ENCODE peak calls at places on chromosome 16, in eight cellular contexts. V, A, N, S, O, G, L and X are unnamed samples.

GRCh38 chr16:15498427-15499175 is 64.2 kb downstream of the BMERB1 start:
- DNase-seq in V (peak; percentile 9), A (no peak), N (no peak), S (peak; percentile 41), O (peak; percentile 62), G (no peak), L (no peak), X (no peak)

GRCh38 chr16:20884240-20884556 is 16.0 kb downstream of the DCUN1D3 start:
- DNase-seq in V (peak; percentile 51), A (peak; percentile 15), N (peak; percentile 51), S (no peak), O (peak; percentile 91), G (no peak), L (no peak), X (no peak)

GRCh38 chr16:4214215-4214621 is 27.7 kb downstream of the SRL start:
- DNase-seq in V (peak; percentile 72), A (peak; percentile 98), N (peak; percentile 76), S (no peak), O (peak; percentile 82), G (peak; percentile 52), L (no peak), X (no peak)

GRCh38 chr16:10343124-10343760 is 42.6 kb upstream of the ATF7IP2 start:
- DNase-seq in V (no peak), A (no peak), N (peak; percentile 25), S (no peak), O (no peak), G (no peak), L (peak; percentile 64), X (no peak)

GRCh38 chr16:66898933-66899309 is 18.6 kb downstream of the PDP2 start:
- DNase-seq in V (no peak), A (no peak), N (no peak), S (no peak), O (no peak), G (no peak), L (no peak), X (no peak)

GRCh38 chr16:64356267-64356666 is 765.6 kb downstream of the CDH11 start:
- DNase-seq in V (peak; percentile 75), A (peak; percentile 74), N (peak; percentile 50), S (no peak), O (peak; percentile 87), G (no peak), L (no peak), X (no peak)

GRCh38 chr16:2811703-2812471 is 5.2 kb upstream of the PRSS21 start:
- DNase-seq in V (no peak), A (peak; percentile 73), N (no peak), S (no peak), O (no peak), G (peak; percentile 25), L (peak; percentile 52), X (no peak)

GRCh38 chr16:6081320-6081976 is 983.9 kb upstream of the EEF2KMT start:
- DNase-seq in V (peak; percentile 6), A (no peak), N (peak; percentile 46), S (peak; percentile 70), O (no peak), G (peak; percentile 27), L (peak; percentile 60), X (peak; percentile 36)

GRCh38 chr16:12458591-12459400 is 344.9 kb downstream of the CPPED1 start:
- DNase-seq in V (no peak), A (no peak), N (no peak), S (no peak), O (no peak), G (no peak), L (no peak), X (peak; percentile 15)

GRCh38 chr16:46746821-46747776 is 1.0 kb downstream of the MYLK3 start:
- DNase-seq in V (no peak), A (peak; percentile 52), N (no peak), S (peak; percentile 16), O (no peak), G (no peak), L (peak; percentile 8), X (no peak)

GRCh38 chr16:11312718-11313492 is 31.8 kb upstream of the PRM1 start:
- DNase-seq in V (peak; percentile 36), A (peak; percentile 55), N (peak; percentile 59), S (peak; percentile 78), O (no peak), G (peak; percentile 84), L (peak; percentile 68), X (no peak)

GRCh38 chr16:57748596-57748995 is 13.0 kb downstream of the KATNB1 start:
- DNase-seq in V (no peak), A (no peak), N (no peak), S (no peak), O (no peak), G (no peak), L (no peak), X (no peak)

GRCh38 chr16:1941162-1941923 is 1.7 kb downstream of the MSRB1 start:
- DNase-seq in V (no peak), A (peak; percentile 78), N (no peak), S (peak; percentile 78), O (peak; percentile 33), G (no peak), L (no peak), X (peak; percentile 35)

GRCh38 chr16:25108054-25108453 is 3.5 kb upstream of the LCMT1 start:
- DNase-seq in V (peak; percentile 29), A (no peak), N (no peak), S (peak; percentile 50), O (no peak), G (peak; percentile 12), L (peak; percentile 60), X (peak; percentile 73)

GRCh38 chr16:4032768-4033167 is 83.5 kb downstream of the ADCY9 start:
- DNase-seq in V (no peak), A (peak; percentile 86), N (no peak), S (no peak), O (peak; percentile 34), G (no peak), L (no peak), X (peak; percentile 31)

GRCh38 chr16:79599256-79599836 is 1.2 kb downstream of the MAF start:
- DNase-seq in V (no peak), A (peak; percentile 91), N (peak; percentile 37), S (peak; percentile 45), O (peak; percentile 24), G (no peak), L (no peak), X (no peak)
- H2AFZ ChIP-seq in V (no peak overlapping the region), A (peak overlapping the region; percentile 33), N (no peak overlapping the region), S (peak overlapping the region; percentile 24), O (peak overlapping the region; percentile 0), G (no peak overlapping the region), L (no peak overlapping the region), X (no peak overlapping the region)

GRCh38 chr16:81515281-81515680 is 70.7 kb downstream of the CMIP start:
- DNase-seq in V (no peak), A (peak; percentile 11), N (no peak), S (no peak), O (no peak), G (no peak), L (no peak), X (no peak)

GRCh38 chr16:81514568-81515258 is 70.1 kb downstream of the CMIP start:
- DNase-seq in V (no peak), A (no peak), N (no peak), S (no peak), O (no peak), G (no peak), L (no peak), X (no peak)

GRCh38 chr16:81514041-81514559 is 69.5 kb downstream of the CMIP start:
- DNase-seq in V (no peak), A (peak; percentile 68), N (no peak), S (no peak), O (no peak), G (no peak), L (peak; percentile 57), X (peak; percentile 40)

GRCh38 chr16:81511371-81511770 is 66.8 kb downstream of the CMIP start:
- DNase-seq in V (peak; percentile 94), A (peak; percentile 85), N (no peak), S (no peak), O (peak; percentile 23), G (no peak), L (no peak), X (no peak)

DNA sequence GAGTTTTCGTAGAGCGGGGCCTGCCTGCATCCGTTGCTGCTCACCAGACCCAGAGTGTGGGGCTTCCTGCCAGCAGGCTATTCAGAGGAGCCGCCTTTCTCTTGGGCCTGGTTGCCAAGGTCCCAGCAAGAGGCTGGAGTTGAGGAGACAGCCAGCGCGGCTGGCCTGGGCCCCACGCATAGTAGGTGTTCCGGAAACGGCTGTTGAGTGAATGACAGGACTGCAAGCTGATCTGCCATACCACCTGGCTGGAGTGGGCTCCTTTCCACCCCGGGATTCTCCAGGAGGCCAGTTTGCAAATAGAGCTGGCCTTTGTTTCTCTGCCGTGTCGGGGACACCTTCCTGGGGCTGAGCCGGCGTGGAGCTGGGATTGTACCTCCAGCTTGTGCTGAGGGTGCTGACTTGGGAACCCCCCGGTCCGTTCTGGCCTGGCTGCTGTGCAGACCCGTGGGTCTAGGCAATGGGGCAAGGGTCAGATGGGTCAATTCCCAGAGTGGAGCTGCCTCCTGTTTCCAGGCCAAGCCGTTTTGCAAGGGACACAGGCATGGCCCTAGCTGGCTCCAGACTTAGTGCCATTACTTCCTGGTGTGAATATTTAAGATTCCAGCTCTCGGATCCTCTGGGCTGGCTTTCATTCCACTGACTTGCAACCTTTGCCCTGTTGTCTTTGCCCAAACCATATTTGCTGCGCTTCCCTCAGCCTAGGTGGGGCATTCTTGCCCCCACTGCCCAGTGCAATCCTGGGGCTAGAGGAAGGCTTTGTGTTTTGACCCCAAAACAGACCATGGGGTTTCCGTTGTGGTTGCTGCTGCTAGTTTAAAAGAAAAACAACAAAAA is 68.8 kb downstream of the CMIP start:
- DNase-seq in V (no peak), A (peak; percentile 88), N (no peak), S (peak; percentile 68), O (peak; percentile 52), G (peak; percentile 61), L (no peak), X (no peak)
- H3K4me1 ChIP-seq in V (peaks cover 54% of the 10 kb centered on the region), A (peaks cover 33% of the 10 kb centered on the region), N (peaks cover 9% of the 10 kb centered on the region), S (peaks cover 19% of the 10 kb centered on the region), O (peaks cover 14% of the 10 kb centered on the region), G (peaks cover 67% of the 10 kb centered on the region), L (peaks cover 26% of the 10 kb centered on the region), X (peaks cover 28% of the 10 kb centered on the region)

DNA sequence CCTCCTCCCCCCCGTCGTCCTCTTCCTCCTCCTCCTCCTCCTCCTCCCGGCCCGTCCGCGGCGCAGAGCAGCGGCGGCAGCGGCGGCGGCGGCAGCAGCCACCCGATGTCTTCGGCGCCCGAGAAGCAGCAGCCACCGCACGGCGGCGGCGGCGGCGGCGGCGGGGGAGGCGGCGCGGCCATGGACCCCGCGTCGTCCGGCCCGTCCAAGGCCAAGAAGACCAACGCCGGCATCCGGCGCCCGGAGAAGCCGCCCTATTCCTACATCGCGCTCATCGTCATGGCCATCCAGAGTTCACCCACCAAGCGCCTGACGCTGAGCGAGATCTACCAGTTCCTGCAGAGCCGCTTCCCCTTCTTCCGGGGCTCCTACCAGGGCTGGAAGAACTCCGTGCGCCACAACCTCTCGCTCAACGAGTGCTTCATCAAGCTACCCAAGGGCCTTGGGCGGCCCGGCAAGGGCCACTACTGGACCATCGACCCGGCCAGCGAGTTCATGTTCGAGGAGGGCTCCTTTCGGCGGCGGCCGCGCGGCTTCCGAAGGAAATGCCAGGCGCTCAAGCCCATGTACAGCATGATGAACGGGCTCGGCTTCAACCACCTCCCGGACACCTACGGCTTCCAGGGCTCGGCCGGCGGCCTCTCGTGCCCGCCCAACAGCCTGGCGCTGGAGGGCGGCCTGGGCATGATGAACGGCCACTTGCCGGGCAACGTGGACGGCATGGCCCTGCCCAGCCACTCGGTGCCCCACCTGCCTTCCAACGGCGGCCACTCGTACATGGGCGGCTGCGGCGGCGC is at the start of gene FOXF1:
- DNase-seq in V (no peak), A (peak; percentile 93), N (no peak), S (peak; percentile 64), O (peak; percentile 81), G (no peak), L (no peak), X (no peak)
- H2AFZ ChIP-seq in V (peak within 1 kb of the TSS; percentile 62), A (peak within 1 kb of the TSS; percentile 35), N (peak within 1 kb of the TSS; percentile 10), S (peak within 1 kb of the TSS; percentile 72), O (no peak within 1 kb of the TSS), G (no peak within 1 kb of the TSS), L (no peak within 1 kb of the TSS), X (no peak within 1 kb of the TSS)

GRCh38 chr16:86368261-86368660 is 142.1 kb upstream of the FOXF1 start:
- DNase-seq in V (no peak), A (no peak), N (no peak), S (no peak), O (no peak), G (no peak), L (no peak), X (no peak)
- H3K4me1 ChIP-seq in V (no peaks in the 10 kb centered on the region), A (no peaks in the 10 kb centered on the region), N (peaks cover 13% of the 10 kb centered on the region), S (peaks cover 18% of the 10 kb centered on the region), O (peaks cover 18% of the 10 kb centered on the region), G (no peaks in the 10 kb centered on the region), L (no peaks in the 10 kb centered on the region), X (no peaks in the 10 kb centered on the region)